ENCODE peak calls at places on chromosomes 5 and 9, in eight cellular contexts. D, F, V, L, G, O, P and T are unnamed samples.

GRCh38 chr5:106874531-106874930 is 796.2 kb downstream of the EFNA5 start:
- DNase-seq in D (no peak), F (no peak), V (no peak), L (no peak), G (no peak), O (no peak), P (no peak), T (no peak)

GRCh38 chr9:130426883-130427282 is 17.9 kb upstream of the ASS1 start:
- DNase-seq in D (peak), F (peak), V (no peak), L (peak), G (no peak), O (peak), P (no peak), T (no peak)

GRCh38 chr5:153256-153655 is 38.0 kb upstream of the LRRC14B start:
- DNase-seq in D (peak), F (no peak), V (no peak), L (peak), G (no peak), O (peak), P (no peak), T (no peak)

GRCh38 chr9:113664176-113664875 is 200.8 kb downstream of the RGS3 start:
- DNase-seq in D (no peak), F (no peak), V (no peak), L (no peak), G (no peak), O (no peak), P (no peak), T (no peak)

GRCh38 chr9:126861707-126862460 is 1.4 kb downstream of the ZBTB34 start:
- DNase-seq in D (peak), F (no peak), V (no peak), L (no peak), G (peak), O (peak), P (no peak), T (no peak)

GRCh38 chr9:9003184-9003583 is 1203.6 kb upstream of the DMAC1 start:
- DNase-seq in D (peak), F (peak), V (peak), L (peak), G (no peak), O (peak), P (peak), T (no peak)

GRCh38 chr5:4720831-4721230 is 419.3 kb upstream of the ADAMTS16 start:
- DNase-seq in D (peak), F (no peak), V (no peak), L (peak), G (no peak), O (no peak), P (no peak), T (no peak)

GRCh38 chr5:13921573-13921972 is 22.9 kb downstream of the DNAH5 start:
- DNase-seq in D (peak), F (no peak), V (no peak), L (peak), G (no peak), O (no peak), P (no peak), T (no peak)

GRCh38 chr9:94639045-94639995 is at the start of gene FBP1:
- DNase-seq in D (no peak), F (no peak), V (peak), L (peak), G (no peak), O (peak), P (no peak), T (peak)

GRCh38 chr5:174317261-174317894 is 271.9 kb downstream of the NSG2 start:
- DNase-seq in D (peak), F (no peak), V (peak), L (peak), G (peak), O (peak), P (no peak), T (no peak)

GRCh38 chr9:28052104-28052503 is 478.8 kb upstream of the C9orf72 start:
- DNase-seq in D (no peak), F (no peak), V (no peak), L (no peak), G (no peak), O (no peak), P (no peak), T (no peak)

GRCh38 chr9:6757988-6758417 is 230 bp downstream of the KDM4C start:
- DNase-seq in D (no peak), F (no peak), V (no peak), L (no peak), G (no peak), O (no peak), P (peak), T (peak)

GRCh38 chr5:169803077-169803981 is 166.3 kb downstream of the DOCK2 start:
- DNase-seq in D (peak), F (no peak), V (no peak), L (peak), G (no peak), O (peak), P (no peak), T (no peak)

GRCh38 chr9:7266911-7267555 is 509.3 kb downstream of the KDM4C start:
- DNase-seq in D (no peak), F (no peak), V (no peak), L (no peak), G (no peak), O (no peak), P (no peak), T (no peak)

GRCh38 chr5:61275841-61276240 is 56.2 kb upstream of the ZSWIM6 start:
- DNase-seq in D (peak), F (peak), V (peak), L (peak), G (no peak), O (peak), P (peak), T (no peak)

GRCh38 chr5:127934791-127935256 is 148.7 kb upstream of the SLC12A2 start:
- DNase-seq in D (peak), F (no peak), V (no peak), L (peak), G (no peak), O (peak), P (no peak), T (no peak)

DNA sequence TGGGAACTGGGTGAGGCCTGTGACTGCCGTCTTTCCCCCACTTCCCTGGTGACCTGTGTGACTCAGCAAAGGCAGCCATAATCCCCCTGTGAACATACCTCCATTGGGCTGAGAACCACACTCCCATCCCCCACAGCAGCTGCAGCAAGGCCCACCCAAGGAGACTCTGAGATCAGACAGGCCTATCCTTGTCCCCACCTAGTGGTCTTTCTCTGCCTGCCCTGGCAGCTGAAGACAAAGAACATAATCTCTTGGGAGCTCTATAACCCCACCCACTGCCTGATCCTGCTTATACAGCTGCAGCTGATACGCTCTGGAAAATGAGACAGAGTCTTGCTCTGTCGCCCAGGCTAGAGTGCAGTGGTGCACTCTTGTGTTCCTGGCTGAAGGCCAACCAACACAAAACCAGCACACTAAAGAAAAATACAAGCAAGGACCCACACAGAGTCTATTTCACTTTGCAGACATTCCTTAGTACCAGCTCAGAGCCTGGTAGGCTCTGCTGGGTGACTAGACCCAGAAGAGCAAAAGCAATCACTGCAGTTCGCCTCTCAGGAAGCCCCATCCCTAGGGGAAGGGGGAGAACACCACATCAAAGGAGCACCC is 106.7 kb downstream of the MCTP1 start:
- DNase-seq in D (peak), F (no peak), V (no peak), L (peak), G (peak), O (peak), P (no peak), T (no peak)
- TF ChIP-seq CTCF in D (no peak), F (no peak), V (no peak), L (no peak), G (peak), O (no peak), P (no peak), T (no peak)

DNA sequence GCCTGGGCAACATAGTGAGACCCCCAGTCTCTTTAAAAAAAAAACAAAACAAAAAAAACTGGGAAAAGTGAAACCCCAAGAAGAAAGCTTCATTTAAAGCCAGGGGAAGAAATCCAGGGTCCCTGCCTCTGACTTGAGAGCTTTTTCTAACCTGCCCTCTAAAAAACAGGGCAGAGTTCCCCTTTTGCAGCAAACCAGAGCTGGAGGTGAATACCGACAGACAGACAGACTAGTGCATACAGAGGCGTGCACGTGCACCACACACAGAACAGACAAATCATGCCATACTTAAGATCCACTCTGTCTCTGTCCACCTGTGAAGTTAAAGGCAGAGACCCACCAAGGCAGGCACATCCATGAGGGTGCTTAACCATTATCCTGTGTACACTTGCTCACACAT is 11.7 kb upstream of the AQP3 start:
- DNase-seq in D (no peak), F (no peak), V (no peak), L (no peak), G (peak), O (no peak), P (no peak), T (no peak)
- TF ChIP-seq CTCF in D (no peak), F (no peak), V (no peak), L (no peak), G (no peak), O (no peak), P (no peak), T (no peak)

GRCh38 chr5:132496631-132497487 is 6.3 kb upstream of the IRF1 start:
- DNase-seq in D (peak), F (peak), V (peak), L (peak), G (peak), O (peak), P (peak), T (peak)

GRCh38 chr5:132493821-132494220 is 3.2 kb upstream of the IRF1 start:
- DNase-seq in D (no peak), F (no peak), V (no peak), L (no peak), G (no peak), O (no peak), P (peak), T (no peak)

GRCh38 chr5:132495063-132495671 is 4.6 kb upstream of the IRF1 start:
- DNase-seq in D (no peak), F (no peak), V (no peak), L (no peak), G (no peak), O (no peak), P (peak), T (no peak)

GRCh38 chr5:132497488-132497997 is 7.0 kb upstream of the IRF1 start:
- DNase-seq in D (peak), F (peak), V (no peak), L (peak), G (peak), O (peak), P (peak), T (no peak)

GRCh38 chr5:132495672-132496630 is 5.4 kb upstream of the IRF1 start:
- DNase-seq in D (peak), F (peak), V (peak), L (peak), G (peak), O (peak), P (peak), T (peak)
- TF ChIP-seq CTCF in D (no peak), F (no peak), V (no peak), L (no peak), G (peak), O (no peak), P (no peak), T (no peak)

GRCh38 chr9:4298255-4299005 is 1.4 kb downstream of the GLIS3 start:
- DNase-seq in D (peak), F (peak), V (peak), L (peak), G (no peak), O (peak), P (peak), T (peak)
- TF ChIP-seq CTCF in D (no peak), F (no peak), V (no peak), L (no peak), G (no peak), O (peak), P (no peak), T (no peak)

DNA sequence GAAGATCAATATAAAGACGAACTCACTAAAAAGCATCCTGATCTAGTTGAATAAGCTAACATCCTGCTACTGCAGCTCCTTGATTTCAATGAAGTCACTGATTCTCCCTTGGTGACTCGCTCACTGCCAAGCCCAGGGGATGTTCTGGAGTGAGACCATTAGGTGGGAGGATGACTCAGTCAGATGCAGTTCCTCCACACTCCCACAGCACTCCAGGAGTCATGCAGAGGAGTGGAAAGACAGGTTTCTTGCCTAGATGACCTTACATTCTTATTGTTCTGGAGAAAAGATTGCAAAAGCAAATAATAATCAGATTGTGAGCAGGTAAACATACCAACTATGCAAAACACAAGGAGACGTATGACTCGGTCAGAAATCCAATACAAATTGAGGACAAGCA is 15.3 kb downstream of the GCNT4 start:
- DNase-seq in D (peak), F (no peak), V (no peak), L (peak), G (no peak), O (peak), P (no peak), T (no peak)
- TF ChIP-seq CTCF in D (no peak), F (no peak), V (no peak), L (no peak), G (no peak), O (no peak), P (no peak), T (no peak)

GRCh38 chr9:134827559-134827958 is 53.1 kb upstream of the FCN2 start:
- DNase-seq in D (no peak), F (no peak), V (no peak), L (no peak), G (no peak), O (no peak), P (no peak), T (no peak)
- TF ChIP-seq CTCF in D (no peak), F (no peak), V (no peak), L (no peak), G (no peak), O (no peak), P (no peak), T (no peak)

GRCh38 chr9:38685535-38685934 is 34.4 kb downstream of the FAM240B start:
- DNase-seq in D (no peak), F (no peak), V (no peak), L (no peak), G (no peak), O (no peak), P (no peak), T (no peak)
- TF ChIP-seq CTCF in D (no peak), F (no peak), V (no peak), L (no peak), G (no peak), O (no peak), P (no peak), T (no peak)

GRCh38 chr5:159041754-159042153 is 58.0 kb downstream of the EBF1 start:
- DNase-seq in D (no peak), F (no peak), V (no peak), L (peak), G (no peak), O (no peak), P (no peak), T (no peak)

GRCh38 chr5:159043551-159043950 is 56.2 kb downstream of the EBF1 start:
- DNase-seq in D (no peak), F (no peak), V (no peak), L (no peak), G (no peak), O (no peak), P (no peak), T (no peak)

GRCh38 chr5:159045165-159045811 is 54.4 kb downstream of the EBF1 start:
- DNase-seq in D (no peak), F (no peak), V (no peak), L (no peak), G (no peak), O (no peak), P (no peak), T (no peak)

GRCh38 chr5:159038907-159039306 is 60.8 kb downstream of the EBF1 start:
- DNase-seq in D (peak), F (no peak), V (no peak), L (peak), G (no peak), O (peak), P (no peak), T (no peak)

DNA sequence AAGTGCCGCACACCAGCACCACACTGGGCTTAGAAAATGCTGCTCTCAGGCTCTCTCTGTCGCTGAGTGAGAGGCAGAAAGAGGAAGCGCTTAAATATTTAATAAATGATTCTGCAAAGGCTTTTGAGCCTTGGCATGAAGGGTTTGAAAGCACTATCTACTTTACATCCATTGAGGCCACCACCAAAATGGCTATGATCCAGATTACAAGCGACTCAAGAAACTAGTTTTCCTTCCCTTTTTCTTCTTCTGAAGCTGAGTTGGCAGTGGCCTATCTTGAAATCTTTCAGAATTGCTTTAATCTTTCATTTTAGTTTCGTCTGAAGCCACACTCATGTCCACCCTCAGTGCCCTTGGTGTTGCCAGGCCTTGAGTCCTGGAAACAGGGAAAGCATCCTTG is 59.5 kb downstream of the EBF1 start:
- DNase-seq in D (no peak), F (no peak), V (no peak), L (no peak), G (peak), O (no peak), P (no peak), T (no peak)
- TF ChIP-seq CTCF in D (no peak), F (no peak), V (no peak), L (no peak), G (no peak), O (no peak), P (no peak), T (no peak)